ENCODE peak calls at places on chromosomes 4 and X, in eight cellular contexts. J, Y, D, E, O, G, C and S are unnamed samples.
A peak's percentile ranks its signal among the peaks of the same experiment; 100 is the strongest.

GRCh38 chrX:10633722-10634121 is 13.3 kb upstream of the MID1 start:
- DNase-seq in J (peak; percentile 12), Y (peak; percentile 69), D (peak; percentile 31), E (peak; percentile 85), O (no peak), G (peak; percentile 74), C (peak; percentile 24), S (peak; percentile 88)

GRCh38 chrX:28039258-28039657 is 58.0 kb upstream of the DCAF8L1 start:
- DNase-seq in J (no peak), Y (no peak), D (no peak), E (no peak), O (no peak), G (no peak), C (no peak), S (no peak)

GRCh38 chr4:134201216-134202098 is at the start of gene PABPC4L:
- DNase-seq in J (peak; percentile 56), Y (peak; percentile 24), D (peak; percentile 12), E (no peak), O (peak; percentile 63), G (peak; percentile 69), C (peak; percentile 76), S (no peak)

GRCh38 chr4:145487626-145488025 is 6.0 kb downstream of the SMAD1 start:
- DNase-seq in J (no peak), Y (no peak), D (no peak), E (no peak), O (no peak), G (no peak), C (no peak), S (no peak)

GRCh38 chr4:98938386-98938785 is 9.5 kb upstream of the EIF4E start:
- DNase-seq in J (no peak), Y (no peak), D (no peak), E (no peak), O (no peak), G (no peak), C (no peak), S (peak; percentile 56)

GRCh38 chr4:7531640-7531994 is 96.9 kb upstream of the PSAPL1 start:
- DNase-seq in J (no peak), Y (no peak), D (no peak), E (no peak), O (peak; percentile 66), G (no peak), C (peak; percentile 45), S (no peak)

GRCh38 chrX:69555396-69556023 is 51.4 kb downstream of the NALF2 start:
- DNase-seq in J (no peak), Y (no peak), D (peak; percentile 10), E (no peak), O (no peak), G (no peak), C (peak; percentile 9), S (no peak)

GRCh38 chr4:64503945-64504675 is 94.9 kb upstream of the TECRL start:
- DNase-seq in J (no peak), Y (no peak), D (no peak), E (no peak), O (no peak), G (no peak), C (no peak), S (no peak)

GRCh38 chr4:73704314-73705055 is 35.9 kb upstream of the CXCL8 start:
- DNase-seq in J (no peak), Y (peak; percentile 87), D (peak; percentile 54), E (peak; percentile 98), O (no peak), G (peak; percentile 87), C (peak; percentile 17), S (peak; percentile 99)

GRCh38 chr4:89134775-89135319 is 23.5 kb downstream of the TIGD2 start:
- DNase-seq in J (no peak), Y (no peak), D (peak; percentile 15), E (peak; percentile 44), O (no peak), G (no peak), C (no peak), S (peak; percentile 83)

GRCh38 chr4:151530783-151531182 is 121.8 kb downstream of the FHIP1A start:
- DNase-seq in J (no peak), Y (no peak), D (no peak), E (no peak), O (no peak), G (no peak), C (no peak), S (no peak)

GRCh38 chrX:108736509-108737479 is at the start of gene IRS4:
- DNase-seq in J (no peak), Y (no peak), D (peak; percentile 69), E (no peak), O (no peak), G (no peak), C (peak; percentile 90), S (no peak)

GRCh38 chr4:126109836-126110235 is 795.1 kb downstream of the FAT4 start:
- DNase-seq in J (no peak), Y (no peak), D (no peak), E (no peak), O (no peak), G (no peak), C (no peak), S (no peak)

GRCh38 chrX:105701310-105702052 is 120.9 kb upstream of the NRK start:
- DNase-seq in J (no peak), Y (no peak), D (no peak), E (no peak), O (no peak), G (no peak), C (peak; percentile 39), S (peak; percentile 28)

DNA sequence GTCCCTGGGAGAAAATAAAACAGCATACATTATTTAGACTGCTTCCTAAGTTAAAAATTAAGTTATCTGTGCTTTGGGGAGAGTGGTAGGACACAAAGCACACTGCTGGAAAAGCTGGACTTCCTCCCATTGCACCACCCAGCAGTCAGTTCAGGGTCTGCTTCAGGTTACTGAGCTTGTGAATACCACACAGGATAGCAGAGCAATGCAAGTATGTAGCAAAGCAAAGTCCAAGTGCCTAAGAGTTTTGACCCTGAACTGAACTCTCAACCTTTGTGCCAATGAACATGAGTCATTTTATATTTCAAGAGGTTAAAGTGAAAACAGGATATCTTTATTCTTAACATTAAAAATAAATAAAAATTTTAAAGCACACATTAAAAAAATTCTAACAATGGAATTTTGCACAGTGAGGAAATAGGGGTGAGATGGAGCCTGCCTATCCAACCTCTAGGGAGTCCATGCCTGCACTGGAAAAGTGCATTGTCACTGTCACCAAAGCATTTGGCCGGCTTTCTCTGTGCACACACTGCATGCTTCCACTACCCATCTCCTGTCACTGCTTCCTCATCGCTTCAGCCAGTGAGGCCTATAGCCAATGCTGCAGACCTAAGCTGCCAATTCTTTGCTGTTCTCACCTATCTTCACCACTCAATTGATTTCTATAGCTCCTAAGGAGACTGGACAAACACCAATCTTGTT is 50.9 kb downstream of the ABCG2 start:
- DNase-seq in J (no peak), Y (no peak), D (no peak), E (no peak), O (no peak), G (no peak), C (no peak), S (no peak)
- TF ChIP-seq CTCF in J (no peak), Y (no peak), D (no peak), E (no peak), O (no peak), G (no peak), C (no peak), S (no peak)

DNA sequence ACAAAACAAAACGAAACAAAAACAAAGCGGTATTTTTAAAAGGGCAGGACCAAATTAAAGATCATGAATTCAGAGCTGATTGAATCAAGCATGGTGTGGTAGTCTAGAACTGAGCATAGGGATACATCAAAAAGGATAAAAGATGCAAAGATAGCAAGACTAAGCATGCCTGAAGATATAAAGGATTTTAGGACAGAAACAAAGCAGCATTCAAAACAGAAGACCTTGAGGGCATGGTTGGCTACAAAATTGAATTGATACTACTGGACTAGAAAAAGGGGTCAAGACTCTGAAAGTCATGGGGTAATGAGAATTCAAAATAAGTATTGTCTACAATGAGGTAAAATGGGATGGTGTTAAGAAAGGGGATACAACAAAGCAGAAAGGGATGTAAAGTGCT is 41.6 kb downstream of the RAB33A start:
- DNase-seq in J (no peak), Y (no peak), D (no peak), E (no peak), O (no peak), G (no peak), C (no peak), S (no peak)
- H3K27me3 ChIP-seq in J (no peaks in the 10 kb centered on the region), Y (no peaks in the 10 kb centered on the region), D (no peaks in the 10 kb centered on the region), E (no peaks in the 10 kb centered on the region), O (no peaks in the 10 kb centered on the region), G (no peaks in the 10 kb centered on the region), C (no peaks in the 10 kb centered on the region), S (no peaks in the 10 kb centered on the region)

DNA sequence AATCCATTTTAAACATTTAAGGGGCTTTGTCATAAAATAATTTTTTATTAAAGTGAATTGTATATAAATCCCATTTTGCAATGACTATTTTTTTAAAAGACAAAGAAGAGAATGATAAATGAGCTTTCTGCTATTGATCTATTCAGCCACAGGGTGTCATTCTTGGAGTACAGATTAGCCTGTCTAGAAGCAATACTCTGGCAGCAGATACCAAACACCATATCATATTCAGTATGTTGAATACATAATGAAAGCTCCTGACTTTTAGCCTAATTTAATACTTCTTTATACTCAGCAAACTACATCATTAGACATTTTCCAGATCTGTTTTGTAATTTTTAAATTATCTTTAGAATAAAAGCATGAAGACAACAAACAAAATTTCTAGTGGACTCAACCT is 496.3 kb downstream of the PDGFC start:
- DNase-seq in J (no peak), Y (no peak), D (no peak), E (peak; percentile 26), O (no peak), G (no peak), C (no peak), S (peak; percentile 51)
- TF ChIP-seq CTCF in J (peak; percentile 66), Y (peak; percentile 70), D (peak; percentile 30), E (peak; percentile 64), O (no peak), G (peak; percentile 18), C (peak; percentile 45), S (peak; percentile 93)

GRCh38 chr4:42143996-42144395 is 8.5 kb downstream of the BEND4 start:
- DNase-seq in J (no peak), Y (no peak), D (no peak), E (no peak), O (no peak), G (no peak), C (no peak), S (no peak)

GRCh38 chr4:42148453-42148852 is 4.0 kb downstream of the BEND4 start:
- DNase-seq in J (no peak), Y (no peak), D (no peak), E (no peak), O (no peak), G (no peak), C (no peak), S (no peak)

DNA sequence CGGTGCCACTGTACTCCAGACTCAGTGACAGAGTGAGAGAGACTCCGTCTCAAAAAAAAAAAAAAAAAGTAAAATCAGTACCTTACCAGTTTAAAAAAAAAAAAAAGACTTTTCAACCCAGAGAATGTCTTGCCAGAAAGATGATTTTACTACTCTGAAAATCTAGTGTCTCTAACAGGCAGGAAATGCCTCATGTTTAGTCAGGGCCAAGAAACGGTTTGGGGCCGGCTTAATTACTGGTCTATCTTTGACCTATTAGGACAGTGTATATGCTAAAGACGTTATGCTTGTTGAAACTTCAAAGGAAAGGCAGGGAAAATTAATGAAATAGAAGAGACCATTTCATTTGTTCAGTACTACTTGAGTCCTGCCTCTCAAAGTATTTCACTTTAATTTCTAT is 9.9 kb downstream of the BEND4 start:
- DNase-seq in J (no peak), Y (no peak), D (no peak), E (no peak), O (no peak), G (no peak), C (no peak), S (no peak)
- H3K27me3 ChIP-seq in J (peaks cover 69% of the 10 kb centered on the region), Y (no peaks in the 10 kb centered on the region), D (no peaks in the 10 kb centered on the region), E (no peaks in the 10 kb centered on the region), O (no peaks in the 10 kb centered on the region), G (no peaks in the 10 kb centered on the region), C (no peaks in the 10 kb centered on the region), S (peaks cover 2% of the 10 kb centered on the region)

GRCh38 chr4:170198742-170199141 is 109.0 kb upstream of the AADAT start:
- DNase-seq in J (no peak), Y (no peak), D (no peak), E (no peak), O (no peak), G (no peak), C (peak; percentile 20), S (peak; percentile 29)
- TF ChIP-seq CTCF in J (no peak), Y (no peak), D (no peak), E (peak; percentile 24), O (no peak), G (no peak), C (no peak), S (peak; percentile 69)